ENCODE peak calls at places on chromosomes 3 and 15, in seven cellular contexts. H, J, N, I, U, O and D are unnamed samples.

GRCh38 chr3:82087958-82088357 is 326.5 kb upstream of the GBE1 start:
- DNase-seq in H (no peak), J (no peak), N (no peak), I (peak), U (peak), O (no peak), D (no peak)

GRCh38 chr3:102092617-102093466 is 243.5 kb downstream of the NFKBIZ start:
- DNase-seq in H (no peak), J (no peak), N (no peak), I (no peak), U (peak), O (no peak), D (no peak)

GRCh38 chr3:40951636-40952035 is 247.7 kb upstream of the CTNNB1 start:
- DNase-seq in H (no peak), J (no peak), N (no peak), I (no peak), U (peak), O (no peak), D (no peak)

GRCh38 chr3:161644871-161645636 is 148.4 kb downstream of the OTOL1 start:
- DNase-seq in H (no peak), J (no peak), N (no peak), I (no peak), U (peak), O (no peak), D (no peak)

GRCh38 chr3:59401924-59402323 is 352.1 kb upstream of the CFAP20DC start:
- DNase-seq in H (no peak), J (no peak), N (no peak), I (no peak), U (no peak), O (no peak), D (no peak)

GRCh38 chr15:92960996-92961681 is 61.0 kb downstream of the CHD2 start:
- DNase-seq in H (no peak), J (no peak), N (no peak), I (no peak), U (no peak), O (no peak), D (no peak)

GRCh38 chr3:114582929-114583328 is 289.1 kb downstream of the TIGIT start:
- DNase-seq in H (no peak), J (no peak), N (no peak), I (no peak), U (no peak), O (no peak), D (no peak)

GRCh38 chr3:149299938-149300791 is 33.3 kb downstream of the TM4SF18 start:
- DNase-seq in H (peak), J (no peak), N (no peak), I (peak), U (peak), O (no peak), D (no peak)

GRCh38 chr3:52095990-52096775 is 39.8 kb upstream of the DUSP7 start:
- DNase-seq in H (no peak), J (no peak), N (no peak), I (no peak), U (no peak), O (no peak), D (no peak)